ENCODE peak calls at places on chromosomes 3 and 15, in seven cellular contexts. One of them, this sample, is unnamed.

GRCh38 chr3:52143616-52144015 is 10.6 kb downstream of the POC1A start:
- DNase-seq in HEK293T: no peak
- DNase-seq in anterior cingulate cortex: no peak
- DNase-seq in T-helper 22 cell: no peak
- DNase-seq in GM12891: no peak
- DNase-seq in GM12864: no peak
- DNase-seq in stimulated activated CD4-positive, alpha-beta T cell treated with anti-CD3 and anti-CD28 coated beads, TNF-alpha, amount 100 ng/mL, for 1 hour: no peak
- DNase-seq in this sample: no peak

GRCh38 chr15:95459288-95459687 is 871.2 kb upstream of the NR2F2 start:
- DNase-seq in HEK293T: no peak
- DNase-seq in anterior cingulate cortex: no peak
- DNase-seq in T-helper 22 cell: no peak
- DNase-seq in GM12891: no peak
- DNase-seq in GM12864: no peak
- DNase-seq in stimulated activated CD4-positive, alpha-beta T cell treated with anti-CD3 and anti-CD28 coated beads, TNF-alpha, amount 100 ng/mL, for 1 hour: no peak
- DNase-seq in this sample: no peak

GRCh38 chr3:139235192-139235591 is 108.6 kb upstream of the MRPS22 start:
- DNase-seq in HEK293T: no peak
- DNase-seq in anterior cingulate cortex: no peak
- DNase-seq in T-helper 22 cell: no peak
- DNase-seq in GM12891: no peak
- DNase-seq in GM12864: no peak
- DNase-seq in stimulated activated CD4-positive, alpha-beta T cell treated with anti-CD3 and anti-CD28 coated beads, TNF-alpha, amount 100 ng/mL, for 1 hour: no peak
- DNase-seq in this sample: no peak

GRCh38 chr3:151434151-151434890 is 26.5 kb downstream of the IGSF10 start:
- DNase-seq in HEK293T: no peak
- DNase-seq in anterior cingulate cortex: no peak
- DNase-seq in T-helper 22 cell: no peak
- DNase-seq in GM12891: no peak
- DNase-seq in GM12864: no peak
- DNase-seq in stimulated activated CD4-positive, alpha-beta T cell treated with anti-CD3 and anti-CD28 coated beads, TNF-alpha, amount 100 ng/mL, for 1 hour: no peak
- DNase-seq in this sample: no peak

GRCh38 chr3:178036745-178037144 is 499.5 kb upstream of the KCNMB2 start:
- DNase-seq in HEK293T: no peak
- DNase-seq in anterior cingulate cortex: no peak
- DNase-seq in T-helper 22 cell: no peak
- DNase-seq in GM12891: no peak
- DNase-seq in GM12864: no peak
- DNase-seq in stimulated activated CD4-positive, alpha-beta T cell treated with anti-CD3 and anti-CD28 coated beads, TNF-alpha, amount 100 ng/mL, for 1 hour: no peak
- DNase-seq in this sample: no peak

GRCh38 chr15:41801850-41802455 is 25.9 kb upstream of the JMJD7 start:
- DNase-seq in HEK293T: no peak
- DNase-seq in anterior cingulate cortex: no peak
- DNase-seq in T-helper 22 cell: no peak
- DNase-seq in GM12891: no peak
- DNase-seq in GM12864: no peak
- DNase-seq in stimulated activated CD4-positive, alpha-beta T cell treated with anti-CD3 and anti-CD28 coated beads, TNF-alpha, amount 100 ng/mL, for 1 hour: no peak
- DNase-seq in this sample: no peak

GRCh38 chr15:67838789-67839332 is 984 bp downstream of the RNU6-1 start:
- DNase-seq in HEK293T: no peak
- DNase-seq in anterior cingulate cortex: no peak
- DNase-seq in T-helper 22 cell: no peak
- DNase-seq in GM12891: no peak
- DNase-seq in GM12864: no peak
- DNase-seq in stimulated activated CD4-positive, alpha-beta T cell treated with anti-CD3 and anti-CD28 coated beads, TNF-alpha, amount 100 ng/mL, for 1 hour: no peak
- DNase-seq in this sample: peak; percentile 67

GRCh38 chr3:117355566-117355965 is 646.0 kb downstream of the TUSC7 start:
- DNase-seq in HEK293T: peak; percentile 61
- DNase-seq in anterior cingulate cortex: no peak
- DNase-seq in T-helper 22 cell: no peak
- DNase-seq in GM12891: no peak
- DNase-seq in GM12864: no peak
- DNase-seq in stimulated activated CD4-positive, alpha-beta T cell treated with anti-CD3 and anti-CD28 coated beads, TNF-alpha, amount 100 ng/mL, for 1 hour: no peak
- DNase-seq in this sample: peak; percentile 8

GRCh38 chr15:51380999-51381806 is 39.7 kb downstream of the GLDN start:
- DNase-seq in HEK293T: peak; percentile 63
- DNase-seq in anterior cingulate cortex: peak; percentile 45
- DNase-seq in T-helper 22 cell: no peak
- DNase-seq in GM12891: peak; percentile 50
- DNase-seq in GM12864: peak; percentile 30
- DNase-seq in stimulated activated CD4-positive, alpha-beta T cell treated with anti-CD3 and anti-CD28 coated beads, TNF-alpha, amount 100 ng/mL, for 1 hour: no peak
- DNase-seq in this sample: peak; percentile 34

This sample was measured in NCI-H345.